ENCODE peak calls at places on chromosomes 5 and 9, in ten cellular contexts. I is T-helper 1 cell; V is substantia nigra; T is iPS-NIHi11; B is H7; Q is PC-9; R is EL; O is activated CD4-positive, CD25-positive, alpha-beta regulatory T cell; X is HCEC 1CT; S is NCI-H1417. A is an unnamed sample.

GRCh38 chr9:69054989-69055388 is 19.4 kb downstream of the FXN start:
- DNase-seq in X (no peak), Q (no peak), I (no peak), R (no peak), V (no peak), S (no peak), O (no peak), B (no peak), T (no peak), A (no peak)

GRCh38 chr9:133918123-133918813 is 73.9 kb downstream of the VAV2 start:
- DNase-seq in I (no peak), X (no peak), R (no peak), S (no peak), T (no peak), O (no peak), V (peak; percentile 45), Q (no peak), B (no peak), A (no peak)

GRCh38 chr5:174533771-174534221 is 190.6 kb upstream of the MSX2 start:
- DNase-seq in O (no peak), X (peak; percentile 92), V (no peak), T (no peak), Q (peak; percentile 18), I (no peak), R (peak; percentile 72), S (no peak), B (no peak), A (no peak)

GRCh38 chr9:127130661-127131538 is 8.5 kb upstream of the ANGPTL2 start:
- DNase-seq in R (peak; percentile 90), B (no peak), Q (no peak), T (no peak), V (peak; percentile 40), I (no peak), S (peak; percentile 49), O (no peak), X (peak; percentile 96), A (peak; percentile 89)

GRCh38 chr5:33487256-33487655 is 46.5 kb downstream of the TARS1 start:
- DNase-seq in O (no peak), X (no peak), S (no peak), V (no peak), R (no peak), I (no peak), T (no peak), Q (no peak), B (no peak), A (no peak)

GRCh38 chr9:95023217-95024003 is 294.1 kb downstream of the FANCC start:
- DNase-seq in O (no peak), Q (no peak), S (no peak), V (no peak), B (no peak), T (no peak), X (peak; percentile 88), R (peak; percentile 90), I (no peak), A (no peak)

GRCh38 chr5:153775923-153776322 is 262.8 kb downstream of the FAM114A2 start:
- DNase-seq in S (no peak), T (no peak), Q (no peak), I (no peak), X (no peak), B (no peak), V (no peak), O (no peak), R (no peak), A (no peak)

GRCh38 chr5:135359374-135360165 is 39.5 kb downstream of the MACROH2A1 start:
- DNase-seq in S (peak; percentile 14), Q (no peak), B (no peak), O (no peak), V (no peak), X (peak; percentile 31), T (no peak), R (no peak), I (no peak), A (no peak)

GRCh38 chr9:37784291-37784639 is 599 bp downstream of the EXOSC3 start:
- DNase-seq in X (no peak), I (no peak), O (no peak), B (no peak), S (no peak), R (peak; percentile 30), Q (no peak), V (no peak), T (no peak), A (no peak)

GRCh38 chr5:137954131-137954879 is 65.0 kb downstream of the PKD2L2 start:
- DNase-seq in V (no peak), S (no peak), T (no peak), B (no peak), X (peak; percentile 91), I (no peak), Q (no peak), O (no peak), R (peak; percentile 89), A (no peak)

GRCh38 chr9:106970976-106971457 is 108.1 kb downstream of the ZNF462 start:
- DNase-seq in Q (no peak), I (no peak), B (no peak), T (no peak), R (no peak), S (no peak), X (no peak), O (no peak), V (no peak), A (no peak)

A was measured in NCI-H1694.